ENCODE peak calls at places on chromosomes 12 and 14, in five cellular contexts. Q, T, G, U and J are unnamed samples.

GRCh38 chr14:104371031-104371430 is 208.5 kb upstream of the C14orf180 start:
- DNase-seq in Q (no peak), T (no peak), U (no peak), G (no peak), J (no peak)

GRCh38 chr14:104678901-104679705 is 10.3 kb upstream of the INF2 start:
- DNase-seq in Q (peak), G (no peak), U (no peak), T (no peak), J (no peak)

GRCh38 chr14:20609215-20610001 is 18.2 kb upstream of the RNASE12 start:
- DNase-seq in Q (peak), T (peak), U (peak), G (peak), J (no peak)

GRCh38 chr14:102568115-102568614 is 24.3 kb upstream of the RCOR1 start:
- DNase-seq in Q (no peak), G (peak), U (peak), T (no peak), J (no peak)

GRCh38 chr12:57309420-57309819 is 58.4 kb upstream of the STAC3 start:
- DNase-seq in U (peak), G (no peak), T (peak), Q (no peak), J (no peak)

GRCh38 chr14:21346532-21347135 is 37.2 kb downstream of the SUPT16H start:
- DNase-seq in U (no peak), Q (no peak), G (no peak), T (peak), J (no peak)

GRCh38 chr12:53061404-53062010 is 11.6 kb downstream of the TNS2 start:
- DNase-seq in U (peak), T (no peak), G (peak), Q (peak), J (no peak)

GRCh38 chr14:51658441-51659173 is 6.9 kb downstream of the FRMD6 start:
- DNase-seq in Q (no peak), U (no peak), G (no peak), T (no peak), J (no peak)

GRCh38 chr14:103782376-103782775 is 65.0 kb downstream of the PPP1R13B start:
- DNase-seq in Q (no peak), G (no peak), T (no peak), U (no peak), J (no peak)

GRCh38 chr14:77872971-77873370 is 73.1 kb downstream of the ADCK1 start:
- DNase-seq in T (no peak), U (no peak), Q (no peak), G (no peak), J (no peak)

GRCh38 chr12:75814856-75815754 is 216.5 kb downstream of the PHLDA1 start:
- DNase-seq in G (no peak), Q (peak), T (peak), U (peak), J (no peak)

GRCh38 chr12:110279976-110280783 is 867 bp upstream of the ATP2A2 start:
- DNase-seq in Q (no peak), T (peak), G (no peak), U (peak), J (no peak)

GRCh38 chr14:53209370-53209769 is 56.2 kb upstream of the DDHD1 start:
- DNase-seq in U (no peak), T (no peak), Q (no peak), G (no peak), J (no peak)

GRCh38 chr14:70525691-70526090 is 9.1 kb downstream of the ADAM20 start:
- DNase-seq in G (no peak), U (no peak), Q (no peak), T (no peak), J (no peak)

GRCh38 chr12:89058393-89058792 is 293.9 kb downstream of the DUSP6 start:
- DNase-seq in U (no peak), G (no peak), Q (no peak), T (no peak), J (no peak)

GRCh38 chr14:86055512-86055911 is 525.6 kb downstream of the FLRT2 start:
- DNase-seq in T (peak), Q (no peak), U (peak), G (no peak), J (no peak)

GRCh38 chr14:61918998-61919397 is 156.8 kb downstream of the SNAPC1 start:
- DNase-seq in Q (no peak), T (no peak), U (no peak), G (no peak), J (no peak)
- TF ChIP-seq CTCF in Q (no peak), T (no peak), U (no peak), G (no peak), J (no peak)

GRCh38 chr12:93177208-93178153 is 200.2 kb upstream of the NUDT4 start:
- DNase-seq in U (no peak), Q (no peak), G (no peak), T (no peak), J (no peak)
- H3K27ac ChIP-seq in U (no peak), Q (peak), G (no peak), T (peak), J (no peak)

GRCh38 chr14:23469127-23469905 is at the start of gene NGDN:
- DNase-seq in G (peak), T (peak), U (peak), Q (peak), J (peak)
- TF ChIP-seq POLR2A in G (peak), T (peak), U (peak), Q (peak), J (peak)

GRCh38 chr12:71639341-71639760 is 24.3 kb downstream of the ZFC3H1 start:
- DNase-seq in U (peak), Q (no peak), G (no peak), T (no peak), J (no peak)

GRCh38 chr12:71640316-71640715 is 23.3 kb downstream of the ZFC3H1 start:
- DNase-seq in G (no peak), U (no peak), T (no peak), Q (no peak), J (no peak)

GRCh38 chr12:71638499-71638898 is 25.1 kb downstream of the ZFC3H1 start:
- DNase-seq in T (no peak), U (no peak), Q (no peak), G (no peak), J (no peak)

GRCh38 chr12:71641390-71641789 is 22.3 kb downstream of the ZFC3H1 start:
- DNase-seq in G (no peak), Q (no peak), U (no peak), T (no peak), J (no peak)

DNA sequence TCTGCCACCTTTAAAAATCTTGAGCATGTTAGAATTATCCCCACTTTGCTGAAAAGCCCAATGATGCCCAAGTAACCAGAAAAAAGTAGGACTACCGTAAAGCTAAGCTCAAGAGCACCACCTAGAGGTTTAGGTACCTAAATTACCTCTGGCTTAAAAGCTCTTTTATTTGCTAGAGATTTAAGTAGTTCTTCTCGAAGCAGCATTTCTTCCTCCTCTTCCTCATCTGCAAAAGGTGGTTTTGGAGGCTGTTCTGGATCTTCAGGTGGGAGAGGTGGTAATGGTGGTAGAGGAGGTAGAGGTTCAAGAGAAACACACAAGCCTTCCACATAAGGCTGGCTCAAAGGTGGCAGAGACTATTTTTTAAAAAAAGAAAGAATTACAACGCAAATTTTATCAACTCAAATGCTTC is 26.9 kb downstream of the ZFC3H1 start:
- DNase-seq in U (peak), G (peak), Q (no peak), T (peak), J (no peak)
- TF ChIP-seq CTCF in U (peak), G (peak), Q (peak), T (peak), J (peak)

GRCh38 chr12:111756196-111756595 is 10.5 kb upstream of the ALDH2 start:
- DNase-seq in T (no peak), Q (no peak), G (no peak), U (no peak), J (no peak)

GRCh38 chr12:111753144-111753881 is 13.4 kb upstream of the ALDH2 start:
- DNase-seq in G (peak), U (peak), T (peak), Q (peak), J (no peak)

GRCh38 chr12:111756681-111757080 is 10.1 kb upstream of the ALDH2 start:
- DNase-seq in U (no peak), Q (no peak), T (no peak), G (no peak), J (no peak)

GRCh38 chr12:111757361-111758119 is 9.2 kb upstream of the ALDH2 start:
- DNase-seq in T (peak), Q (no peak), G (no peak), U (no peak), J (no peak)

DNA sequence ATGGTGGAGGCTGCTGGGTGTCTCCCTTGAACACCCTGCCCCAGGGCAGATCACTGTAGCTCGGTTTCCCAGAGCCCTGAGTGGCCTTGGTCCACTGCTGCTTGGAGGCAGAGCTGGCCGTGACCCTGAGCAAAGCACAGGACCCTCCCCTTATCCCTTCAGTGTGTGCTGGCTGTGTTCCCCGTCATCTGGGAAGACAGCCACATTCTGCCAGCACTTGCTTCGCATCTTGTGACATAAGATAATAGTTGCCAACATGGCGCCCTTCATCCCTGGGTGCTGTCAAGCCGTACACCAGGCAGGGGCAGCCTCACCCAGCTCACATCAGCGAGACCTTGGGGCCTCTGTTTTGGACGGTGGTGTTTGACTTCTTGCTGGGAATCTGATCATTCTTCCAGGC is 12.1 kb upstream of the ALDH2 start:
- DNase-seq in Q (no peak), U (no peak), T (no peak), G (no peak), J (no peak)
- H3K27ac ChIP-seq in Q (no peak), U (no peak), T (no peak), G (no peak), J (no peak)

GRCh38 chr14:90409209-90409730 is 12.4 kb downstream of the CALM1 start:
- DNase-seq in U (peak), T (peak), Q (peak), G (no peak), J (no peak)
- TF ChIP-seq POLR2A in U (no peak), T (no peak), Q (no peak), G (no peak), J (no peak)

DNA sequence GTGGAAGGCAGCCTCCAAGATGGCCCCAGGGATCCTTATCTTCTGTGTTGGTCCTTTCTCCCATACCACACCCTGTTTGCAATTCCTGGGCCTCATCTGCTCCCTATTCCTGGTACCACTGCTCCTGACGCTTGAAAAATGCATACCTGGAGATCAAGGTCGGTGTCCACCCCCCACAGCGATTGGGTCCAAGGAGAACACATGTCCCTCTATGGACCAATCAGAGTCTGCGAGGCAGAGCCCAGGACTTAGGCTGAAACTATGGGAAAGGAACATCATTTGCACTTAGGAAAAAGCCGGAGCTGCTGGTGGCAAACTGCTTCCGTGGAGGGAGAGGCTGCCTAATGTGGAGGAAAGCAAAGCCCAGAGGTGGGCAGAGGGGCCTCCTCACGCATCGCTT is 33.3 kb upstream of the ITPK1 start:
- DNase-seq in T (no peak), Q (no peak), G (no peak), U (no peak), J (no peak)
- TF ChIP-seq CTCF in T (no peak), Q (no peak), G (no peak), U (no peak), J (no peak)

GRCh38 chr12:94641283-94641682 is 9.1 kb downstream of the TMCC3 start:
- DNase-seq in U (no peak), T (no peak), Q (no peak), G (no peak), J (no peak)

GRCh38 chr12:94637714-94638113 is 12.6 kb downstream of the TMCC3 start:
- DNase-seq in G (no peak), U (no peak), Q (no peak), T (no peak), J (no peak)

GRCh38 chr12:94638521-94638920 is 11.8 kb downstream of the TMCC3 start:
- DNase-seq in U (no peak), T (no peak), Q (no peak), G (no peak), J (no peak)

GRCh38 chr12:94643585-94643984 is 6.8 kb downstream of the TMCC3 start:
- DNase-seq in G (no peak), Q (no peak), U (no peak), T (no peak), J (no peak)

GRCh38 chr12:94640134-94640928 is 10.0 kb downstream of the TMCC3 start:
- DNase-seq in U (no peak), G (no peak), T (peak), Q (no peak), J (no peak)
- H3K27ac ChIP-seq in U (no peak), G (no peak), T (no peak), Q (no peak), J (no peak)

GRCh38 chr14:32077081-32078029 is at the start of gene ARHGAP5:
- DNase-seq in G (no peak), T (peak), Q (peak), U (peak), J (no peak)
- TF ChIP-seq POLR2A in G (no peak), T (no peak), Q (no peak), U (peak), J (no peak)

GRCh38 chr12:27123642-27124041 is 41.3 kb upstream of the C12orf71 start:
- DNase-seq in T (no peak), G (no peak), Q (no peak), U (peak), J (no peak)
- TF ChIP-seq CTCF in T (no peak), G (peak), Q (no peak), U (peak), J (peak)